ENCODE peak calls at places on chromosome 13, in nine cellular contexts. Q is endodermal cell; G is activated CD4-positive, alpha-beta T cell treated with anti-CD3 and anti-CD28 coated beads, Interleukin-2, amount 50 U/mL, for 1 hour; U is omental fat pad; F is stimulated activated CD8-positive, alpha-beta memory T cell treated with anti-CD3 and anti-CD28 coated beads, Interleukin-12 subunit alpha, Interleukin-12 subunit beta, amount 100 ng/mL, for 4 hours; Y is T-helper 1 cell; A is GM13977; C is fibroblast of the conjunctiva; J is lower leg skin. X is an unnamed sample.

GRCh38 chr13:59422646-59423045 is 741.1 kb downstream of the DIAPH3 start:
- DNase-seq in Q (peak; percentile 67), Y (no peak), F (no peak), C (no peak), G (no peak), A (no peak), U (no peak), J (no peak), X (no peak)

GRCh38 chr13:80630685-80631121 is 289.8 kb upstream of the SPRY2 start:
- DNase-seq in G (no peak), U (no peak), Q (no peak), A (no peak), J (peak; percentile 26), Y (no peak), C (peak; percentile 24), F (no peak), X (no peak)

GRCh38 chr13:45511310-45512147 is 46.8 kb downstream of the COG3 start:
- DNase-seq in C (peak; percentile 66), F (no peak), G (no peak), Y (peak; percentile 30), J (no peak), A (peak; percentile 65), Q (no peak), U (no peak), X (no peak)

GRCh38 chr13:102276479-102276878 is 125.4 kb downstream of the FGF14 start:
- DNase-seq in C (no peak), G (no peak), Y (no peak), A (no peak), Q (no peak), U (no peak), J (no peak), F (no peak), X (no peak)

GRCh38 chr13:96817336-96817941 is 176.8 kb downstream of the OXGR1 start:
- DNase-seq in J (no peak), G (no peak), A (no peak), C (peak; percentile 14), U (no peak), Y (no peak), F (no peak), Q (no peak), X (no peak)

GRCh38 chr13:114027046-114027760 is 53.3 kb upstream of the C13orf46 start:
- DNase-seq in A (no peak), U (no peak), F (no peak), Y (no peak), J (no peak), G (no peak), C (no peak), Q (no peak), X (no peak)

GRCh38 chr13:40181203-40181845 is 485.1 kb downstream of the FOXO1 start:
- DNase-seq in J (no peak), C (peak; percentile 70), F (no peak), Y (no peak), U (no peak), G (no peak), Q (no peak), A (no peak), X (no peak)

GRCh38 chr13:87671031-87671823 is at the start of gene SLITRK5:
- DNase-seq in F (peak; percentile 52), J (no peak), Y (peak; percentile 40), U (peak; percentile 58), G (peak; percentile 25), C (no peak), Q (peak; percentile 96), A (peak; percentile 86), X (peak; percentile 80)

GRCh38 chr13:77860621-77861020 is 58.0 kb downstream of the EDNRB start:
- DNase-seq in Y (no peak), C (peak; percentile 9), G (no peak), A (no peak), J (no peak), F (no peak), U (no peak), Q (no peak), X (no peak)

GRCh38 chr13:84430015-84430414 is 547.7 kb upstream of the SLITRK1 start:
- DNase-seq in Y (no peak), J (no peak), C (no peak), A (no peak), G (no peak), Q (no peak), F (no peak), U (no peak), X (no peak)

GRCh38 chr13:101258071-101258470 is 158.2 kb downstream of the NALCN start:
- DNase-seq in C (peak; percentile 23), F (peak; percentile 1), G (no peak), Y (no peak), U (no peak), Q (peak; percentile 77), A (peak; percentile 33), J (no peak), X (no peak)

GRCh38 chr13:58855283-58855682 is 1223.7 kb downstream of the PCDH17 start:
- DNase-seq in U (no peak), Q (no peak), G (no peak), C (no peak), Y (no peak), F (no peak), J (no peak), A (no peak), X (no peak)

GRCh38 chr13:111203742-111204386 is 88.8 kb downstream of the ARHGEF7 start:
- DNase-seq in C (no peak), U (no peak), A (no peak), G (no peak), F (no peak), Y (no peak), J (no peak), Q (no peak), X (no peak)

X was measured in right atrium auricular region.